ENCODE peak calls at places on chromosomes 2 and 18, in seven cellular contexts. One of them, this sample, is unnamed.
A peak's percentile ranks its signal among the peaks of the same experiment; 100 is the strongest.

GRCh38 chr2:101355561-101356130 is 31.7 kb downstream of the CREG2 start:
- DNase-seq in right lobe of liver: no peak
- DNase-seq in GM13976: no peak
- DNase-seq in activated CD4-positive, alpha-beta T cell treated with anti-CD3 and anti-CD28 coated beads, Interleukin-2, amount 50 U/mL, for 4 hours: no peak
- DNase-seq in GM23338: no peak
- DNase-seq in WTC11: no peak
- DNase-seq in activated T-cell treated with anti-CD3 and anti-CD28 coated beads for 4 hours: no peak
- DNase-seq in this sample: no peak

GRCh38 chr2:235255716-235256115 is 238.1 kb upstream of the AGAP1 start:
- DNase-seq in right lobe of liver: no peak
- DNase-seq in WTC11: no peak
- DNase-seq in activated CD4-positive, alpha-beta T cell treated with anti-CD3 and anti-CD28 coated beads, Interleukin-2, amount 50 U/mL, for 4 hours: no peak
- DNase-seq in GM13976: no peak
- DNase-seq in GM23338: no peak
- DNase-seq in activated T-cell treated with anti-CD3 and anti-CD28 coated beads for 4 hours: no peak
- DNase-seq in this sample: no peak

GRCh38 chr2:167859676-167860075 is 387.7 kb downstream of the STK39 start:
- DNase-seq in right lobe of liver: no peak
- DNase-seq in GM23338: no peak
- DNase-seq in GM13976: no peak
- DNase-seq in activated CD4-positive, alpha-beta T cell treated with anti-CD3 and anti-CD28 coated beads, Interleukin-2, amount 50 U/mL, for 4 hours: no peak
- DNase-seq in activated T-cell treated with anti-CD3 and anti-CD28 coated beads for 4 hours: no peak
- DNase-seq in WTC11: no peak
- DNase-seq in this sample: no peak

GRCh38 chr18:78659748-78660147 is 319.9 kb upstream of the SALL3 start:
- DNase-seq in activated CD4-positive, alpha-beta T cell treated with anti-CD3 and anti-CD28 coated beads, Interleukin-2, amount 50 U/mL, for 4 hours: no peak
- DNase-seq in GM13976: no peak
- DNase-seq in activated T-cell treated with anti-CD3 and anti-CD28 coated beads for 4 hours: no peak
- DNase-seq in WTC11: peak; percentile 55
- DNase-seq in GM23338: peak; percentile 50
- DNase-seq in right lobe of liver: no peak
- DNase-seq in this sample: no peak

GRCh38 chr2:201396595-201396994 is 39.5 kb upstream of the FLACC1 start:
- DNase-seq in right lobe of liver: no peak
- DNase-seq in activated CD4-positive, alpha-beta T cell treated with anti-CD3 and anti-CD28 coated beads, Interleukin-2, amount 50 U/mL, for 4 hours: no peak
- DNase-seq in GM23338: no peak
- DNase-seq in activated T-cell treated with anti-CD3 and anti-CD28 coated beads for 4 hours: no peak
- DNase-seq in GM13976: no peak
- DNase-seq in WTC11: no peak
- DNase-seq in this sample: no peak

GRCh38 chr18:1774261-1774660 is 797.0 kb downstream of the METTL4 start:
- DNase-seq in GM23338: no peak
- DNase-seq in WTC11: no peak
- DNase-seq in right lobe of liver: no peak
- DNase-seq in activated CD4-positive, alpha-beta T cell treated with anti-CD3 and anti-CD28 coated beads, Interleukin-2, amount 50 U/mL, for 4 hours: no peak
- DNase-seq in activated T-cell treated with anti-CD3 and anti-CD28 coated beads for 4 hours: no peak
- DNase-seq in GM13976: no peak
- DNase-seq in this sample: peak; percentile 45

GRCh38 chr2:42503291-42503690 is 9.5 kb upstream of the KCNG3 start:
- DNase-seq in WTC11: no peak
- DNase-seq in right lobe of liver: no peak
- DNase-seq in activated T-cell treated with anti-CD3 and anti-CD28 coated beads for 4 hours: no peak
- DNase-seq in activated CD4-positive, alpha-beta T cell treated with anti-CD3 and anti-CD28 coated beads, Interleukin-2, amount 50 U/mL, for 4 hours: no peak
- DNase-seq in GM13976: no peak
- DNase-seq in GM23338: peak; percentile 33
- DNase-seq in this sample: no peak

GRCh38 chr2:221335106-221335505 is 237.0 kb downstream of the EPHA4 start:
- DNase-seq in activated T-cell treated with anti-CD3 and anti-CD28 coated beads for 4 hours: no peak
- DNase-seq in activated CD4-positive, alpha-beta T cell treated with anti-CD3 and anti-CD28 coated beads, Interleukin-2, amount 50 U/mL, for 4 hours: no peak
- DNase-seq in GM23338: no peak
- DNase-seq in GM13976: no peak
- DNase-seq in WTC11: no peak
- DNase-seq in right lobe of liver: no peak
- DNase-seq in this sample: no peak

GRCh38 chr2:85536479-85536878 is 2.5 kb upstream of the MAT2A start:
- DNase-seq in WTC11: no peak
- DNase-seq in right lobe of liver: no peak
- DNase-seq in activated T-cell treated with anti-CD3 and anti-CD28 coated beads for 4 hours: no peak
- DNase-seq in GM23338: no peak
- DNase-seq in GM13976: no peak
- DNase-seq in activated CD4-positive, alpha-beta T cell treated with anti-CD3 and anti-CD28 coated beads, Interleukin-2, amount 50 U/mL, for 4 hours: no peak
- DNase-seq in this sample: no peak

GRCh38 chr2:203814661-203815540 is 52.7 kb upstream of the CTLA4 start:
- DNase-seq in activated T-cell treated with anti-CD3 and anti-CD28 coated beads for 4 hours: peak; percentile 15
- DNase-seq in GM13976: peak; percentile 69
- DNase-seq in activated CD4-positive, alpha-beta T cell treated with anti-CD3 and anti-CD28 coated beads, Interleukin-2, amount 50 U/mL, for 4 hours: peak; percentile 44
- DNase-seq in right lobe of liver: peak; percentile 61
- DNase-seq in WTC11: peak; percentile 50
- DNase-seq in GM23338: peak; percentile 87
- DNase-seq in this sample: peak; percentile 55

GRCh38 chr2:16726577-16726976 is 60.9 kb upstream of the CYRIA start:
- DNase-seq in activated T-cell treated with anti-CD3 and anti-CD28 coated beads for 4 hours: no peak
- DNase-seq in right lobe of liver: no peak
- DNase-seq in GM13976: no peak
- DNase-seq in WTC11: no peak
- DNase-seq in GM23338: no peak
- DNase-seq in activated CD4-positive, alpha-beta T cell treated with anti-CD3 and anti-CD28 coated beads, Interleukin-2, amount 50 U/mL, for 4 hours: no peak
- DNase-seq in this sample: no peak

GRCh38 chr2:80288576-80288975 is 16.0 kb downstream of the LRRTM1 start:
- DNase-seq in GM23338: peak; percentile 8
- DNase-seq in activated CD4-positive, alpha-beta T cell treated with anti-CD3 and anti-CD28 coated beads, Interleukin-2, amount 50 U/mL, for 4 hours: no peak
- DNase-seq in activated T-cell treated with anti-CD3 and anti-CD28 coated beads for 4 hours: no peak
- DNase-seq in right lobe of liver: no peak
- DNase-seq in GM13976: no peak
- DNase-seq in WTC11: no peak
- DNase-seq in this sample: no peak

GRCh38 chr18:65988972-65989371 is 238.2 kb downstream of the CDH7 start:
- DNase-seq in activated T-cell treated with anti-CD3 and anti-CD28 coated beads for 4 hours: no peak
- DNase-seq in GM23338: no peak
- DNase-seq in activated CD4-positive, alpha-beta T cell treated with anti-CD3 and anti-CD28 coated beads, Interleukin-2, amount 50 U/mL, for 4 hours: no peak
- DNase-seq in GM13976: no peak
- DNase-seq in WTC11: no peak
- DNase-seq in right lobe of liver: no peak
- DNase-seq in this sample: no peak

GRCh38 chr2:177298191-177298590 is 33.7 kb upstream of the NFE2L2 start:
- DNase-seq in GM13976: no peak
- DNase-seq in GM23338: no peak
- DNase-seq in activated T-cell treated with anti-CD3 and anti-CD28 coated beads for 4 hours: no peak
- DNase-seq in WTC11: no peak
- DNase-seq in activated CD4-positive, alpha-beta T cell treated with anti-CD3 and anti-CD28 coated beads, Interleukin-2, amount 50 U/mL, for 4 hours: no peak
- DNase-seq in right lobe of liver: no peak
- DNase-seq in this sample: no peak

GRCh38 chr2:134897932-134898331 is 20.7 kb upstream of the CCNT2 start:
- DNase-seq in GM23338: peak; percentile 24
- DNase-seq in activated CD4-positive, alpha-beta T cell treated with anti-CD3 and anti-CD28 coated beads, Interleukin-2, amount 50 U/mL, for 4 hours: no peak
- DNase-seq in WTC11: no peak
- DNase-seq in activated T-cell treated with anti-CD3 and anti-CD28 coated beads for 4 hours: no peak
- DNase-seq in right lobe of liver: no peak
- DNase-seq in GM13976: peak; percentile 22
- DNase-seq in this sample: no peak

GRCh38 chr2:40101076-40101688 is 322.1 kb upstream of the THUMPD2 start:
- DNase-seq in WTC11: no peak
- DNase-seq in GM23338: no peak
- DNase-seq in activated CD4-positive, alpha-beta T cell treated with anti-CD3 and anti-CD28 coated beads, Interleukin-2, amount 50 U/mL, for 4 hours: no peak
- DNase-seq in right lobe of liver: no peak
- DNase-seq in activated T-cell treated with anti-CD3 and anti-CD28 coated beads for 4 hours: no peak
- DNase-seq in GM13976: no peak
- DNase-seq in this sample: no peak

GRCh38 chr2:107007927-107008326 is 122.0 kb upstream of the ST6GAL2 start:
- DNase-seq in GM23338: no peak
- DNase-seq in activated CD4-positive, alpha-beta T cell treated with anti-CD3 and anti-CD28 coated beads, Interleukin-2, amount 50 U/mL, for 4 hours: no peak
- DNase-seq in GM13976: no peak
- DNase-seq in right lobe of liver: no peak
- DNase-seq in activated T-cell treated with anti-CD3 and anti-CD28 coated beads for 4 hours: no peak
- DNase-seq in WTC11: no peak
- DNase-seq in this sample: no peak

GRCh38 chr2:164922119-164922518 is 33.2 kb downstream of the SLC38A11 start:
- DNase-seq in WTC11: no peak
- DNase-seq in GM23338: no peak
- DNase-seq in activated T-cell treated with anti-CD3 and anti-CD28 coated beads for 4 hours: no peak
- DNase-seq in GM13976: no peak
- DNase-seq in right lobe of liver: no peak
- DNase-seq in activated CD4-positive, alpha-beta T cell treated with anti-CD3 and anti-CD28 coated beads, Interleukin-2, amount 50 U/mL, for 4 hours: no peak
- DNase-seq in this sample: no peak

GRCh38 chr2:21301871-21302433 is 178.2 kb downstream of the TDRD15 start:
- DNase-seq in activated CD4-positive, alpha-beta T cell treated with anti-CD3 and anti-CD28 coated beads, Interleukin-2, amount 50 U/mL, for 4 hours: no peak
- DNase-seq in activated T-cell treated with anti-CD3 and anti-CD28 coated beads for 4 hours: no peak
- DNase-seq in GM23338: no peak
- DNase-seq in right lobe of liver: no peak
- DNase-seq in WTC11: no peak
- DNase-seq in GM13976: no peak
- DNase-seq in this sample: no peak

GRCh38 chr2:224507789-224508188 is 77.4 kb downstream of the CUL3 start:
- DNase-seq in right lobe of liver: no peak
- DNase-seq in WTC11: no peak
- DNase-seq in activated CD4-positive, alpha-beta T cell treated with anti-CD3 and anti-CD28 coated beads, Interleukin-2, amount 50 U/mL, for 4 hours: no peak
- DNase-seq in GM13976: no peak
- DNase-seq in GM23338: no peak
- DNase-seq in activated T-cell treated with anti-CD3 and anti-CD28 coated beads for 4 hours: no peak
- DNase-seq in this sample: no peak

GRCh38 chr2:127608061-127609011 is 37.6 kb upstream of the GPR17 start:
- DNase-seq in right lobe of liver: peak; percentile 44
- DNase-seq in WTC11: no peak
- DNase-seq in GM23338: no peak
- DNase-seq in GM13976: no peak
- DNase-seq in activated CD4-positive, alpha-beta T cell treated with anti-CD3 and anti-CD28 coated beads, Interleukin-2, amount 50 U/mL, for 4 hours: no peak
- DNase-seq in activated T-cell treated with anti-CD3 and anti-CD28 coated beads for 4 hours: no peak
- DNase-seq in this sample: no peak

GRCh38 chr2:155630760-155631159 is 701.8 kb downstream of the NR4A2 start:
- DNase-seq in GM23338: no peak
- DNase-seq in GM13976: no peak
- DNase-seq in WTC11: no peak
- DNase-seq in activated CD4-positive, alpha-beta T cell treated with anti-CD3 and anti-CD28 coated beads, Interleukin-2, amount 50 U/mL, for 4 hours: no peak
- DNase-seq in right lobe of liver: no peak
- DNase-seq in activated T-cell treated with anti-CD3 and anti-CD28 coated beads for 4 hours: no peak
- DNase-seq in this sample: no peak

GRCh38 chr2:240624011-240624949 is 1.0 kb upstream of the GPR35 start:
- DNase-seq in activated T-cell treated with anti-CD3 and anti-CD28 coated beads for 4 hours: no peak
- DNase-seq in WTC11: peak; percentile 13
- DNase-seq in activated CD4-positive, alpha-beta T cell treated with anti-CD3 and anti-CD28 coated beads, Interleukin-2, amount 50 U/mL, for 4 hours: no peak
- DNase-seq in GM13976: no peak
- DNase-seq in GM23338: no peak
- DNase-seq in right lobe of liver: peak; percentile 49
- DNase-seq in this sample: no peak

GRCh38 chr2:128284037-128284441 is 34.6 kb downstream of the HS6ST1 start:
- DNase-seq in GM13976: no peak
- DNase-seq in GM23338: no peak
- DNase-seq in right lobe of liver: peak; percentile 39
- DNase-seq in activated T-cell treated with anti-CD3 and anti-CD28 coated beads for 4 hours: no peak
- DNase-seq in activated CD4-positive, alpha-beta T cell treated with anti-CD3 and anti-CD28 coated beads, Interleukin-2, amount 50 U/mL, for 4 hours: no peak
- DNase-seq in WTC11: no peak
- DNase-seq in this sample: no peak

GRCh38 chr2:233486778-233487552 is 79.6 kb downstream of the USP40 start:
- DNase-seq in GM23338: no peak
- DNase-seq in WTC11: no peak
- DNase-seq in activated T-cell treated with anti-CD3 and anti-CD28 coated beads for 4 hours: no peak
- DNase-seq in activated CD4-positive, alpha-beta T cell treated with anti-CD3 and anti-CD28 coated beads, Interleukin-2, amount 50 U/mL, for 4 hours: no peak
- DNase-seq in GM13976: peak; percentile 4
- DNase-seq in right lobe of liver: no peak
- DNase-seq in this sample: no peak

GRCh38 chr2:189836644-189837043 is 52.4 kb downstream of the PMS1 start:
- DNase-seq in GM23338: no peak
- DNase-seq in right lobe of liver: no peak
- DNase-seq in WTC11: no peak
- DNase-seq in activated T-cell treated with anti-CD3 and anti-CD28 coated beads for 4 hours: no peak
- DNase-seq in activated CD4-positive, alpha-beta T cell treated with anti-CD3 and anti-CD28 coated beads, Interleukin-2, amount 50 U/mL, for 4 hours: no peak
- DNase-seq in GM13976: no peak
- DNase-seq in this sample: no peak